ENCODE peak calls at places on chromosomes 11 and 22, in four cellular contexts. One of them, this sample, is unnamed.

GRCh38 chr11:27356624-27357222 is 6.3 kb downstream of the CCDC34 start:
- DNase-seq in K562: no peak
- DNase-seq in HepG2: no peak
- DNase-seq in GM12878: no peak
- DNase-seq in this sample: no peak

GRCh38 chr11:8329961-8330361 is 66.3 kb upstream of the LMO1 start:
- DNase-seq in K562: no peak
- DNase-seq in HepG2: no peak
- DNase-seq in GM12878: no peak
- DNase-seq in this sample: no peak

GRCh38 chr11:47998345-47998732 is 18.0 kb downstream of the PTPRJ start:
- DNase-seq in K562: no peak
- DNase-seq in HepG2: no peak
- DNase-seq in GM12878: no peak
- DNase-seq in this sample: no peak

GRCh38 chr11:2578006-2578933 is 121.5 kb downstream of the KCNQ1OT1 start:
- DNase-seq in K562: no peak
- DNase-seq in HepG2: no peak
- DNase-seq in GM12878: no peak
- DNase-seq in this sample: peak

GRCh38 chr11:111379500-111380136 is 543 bp upstream of the POU2AF1 start:
- DNase-seq in K562: no peak
- DNase-seq in HepG2: no peak
- DNase-seq in GM12878: no peak
- DNase-seq in this sample: no peak

GRCh38 chr11:125110996-125111340 is 458 bp downstream of the TMEM218 start:
- DNase-seq in K562: no peak
- DNase-seq in HepG2: peak
- DNase-seq in GM12878: no peak
- DNase-seq in this sample: peak

GRCh38 chr11:92153542-92153941 is 71.1 kb upstream of the FAT3 start:
- DNase-seq in K562: no peak
- DNase-seq in HepG2: no peak
- DNase-seq in GM12878: no peak
- DNase-seq in this sample: no peak

GRCh38 chr11:121309688-121310087 is 17.1 kb downstream of the SC5D start:
- DNase-seq in K562: no peak
- DNase-seq in HepG2: no peak
- DNase-seq in GM12878: no peak
- DNase-seq in this sample: no peak

GRCh38 chr11:14969922-14970323 is 2.2 kb downstream of the CALCA start:
- DNase-seq in K562: peak
- DNase-seq in HepG2: peak
- DNase-seq in GM12878: no peak
- DNase-seq in this sample: peak

GRCh38 chr11:112723676-112724075 is 237.5 kb upstream of the NCAM1 start:
- DNase-seq in K562: no peak
- DNase-seq in HepG2: no peak
- DNase-seq in GM12878: no peak
- DNase-seq in this sample: no peak

GRCh38 chr11:87374206-87374793 is 336.6 kb downstream of the TMEM135 start:
- DNase-seq in K562: no peak
- DNase-seq in HepG2: no peak
- DNase-seq in GM12878: no peak
- DNase-seq in this sample: no peak

GRCh38 chr11:73838443-73839122 is 38.1 kb downstream of the COA4 start:
- DNase-seq in K562: no peak
- DNase-seq in HepG2: no peak
- DNase-seq in GM12878: no peak
- DNase-seq in this sample: no peak

GRCh38 chr11:57500526-57500925 is 15.0 kb downstream of the SLC43A1 start:
- DNase-seq in K562: no peak
- DNase-seq in HepG2: no peak
- DNase-seq in GM12878: no peak
- DNase-seq in this sample: no peak

GRCh38 chr11:17699157-17700114 is 19.9 kb upstream of the MYOD1 start:
- DNase-seq in K562: peak
- DNase-seq in HepG2: no peak
- DNase-seq in GM12878: no peak
- DNase-seq in this sample: no peak

GRCh38 chr11:84564180-84564866 is 1062.8 kb downstream of the DLG2 start:
- DNase-seq in K562: peak
- DNase-seq in HepG2: peak
- DNase-seq in GM12878: no peak
- DNase-seq in this sample: peak

GRCh38 chr11:124920870-124921609 is 2.0 kb downstream of the HEPN1 start:
- DNase-seq in K562: no peak
- DNase-seq in HepG2: no peak
- DNase-seq in GM12878: no peak
- DNase-seq in this sample: peak

GRCh38 chr11:129021295-129021694 is 78.6 kb upstream of the TP53AIP1 start:
- DNase-seq in K562: no peak
- DNase-seq in HepG2: no peak
- DNase-seq in GM12878: no peak
- DNase-seq in this sample: no peak

GRCh38 chr11:74452366-74452765 is 15.0 kb downstream of the KCNE3 start:
- DNase-seq in K562: no peak
- DNase-seq in HepG2: no peak
- DNase-seq in GM12878: no peak
- DNase-seq in this sample: no peak

GRCh38 chr11:11584446-11584810 is 37.4 kb downstream of the GALNT18 start:
- DNase-seq in K562: no peak
- DNase-seq in HepG2: no peak
- DNase-seq in GM12878: no peak
- DNase-seq in this sample: no peak

GRCh38 chr11:75035911-75036536 is 47.3 kb downstream of the NEU3 start:
- DNase-seq in K562: no peak
- DNase-seq in HepG2: no peak
- DNase-seq in GM12878: no peak
- DNase-seq in this sample: no peak

GRCh38 chr22:35170716-35171697 is 86.3 kb upstream of the HMGXB4 start:
- DNase-seq in K562: peak
- DNase-seq in HepG2: no peak
- DNase-seq in GM12878: no peak
- DNase-seq in this sample: no peak

GRCh38 chr11:118319031-118319814 is 14.7 kb downstream of the CD3E start:
- DNase-seq in K562: no peak
- DNase-seq in HepG2: no peak
- DNase-seq in GM12878: no peak
- DNase-seq in this sample: no peak

GRCh38 chr11:128701086-128701485 is 7.2 kb downstream of the FLI1 start:
- DNase-seq in K562: no peak
- DNase-seq in HepG2: no peak
- DNase-seq in GM12878: no peak
- DNase-seq in this sample: no peak

GRCh38 chr11:45678962-45679361 is 13.5 kb upstream of the CHST1 start:
- DNase-seq in K562: no peak
- DNase-seq in HepG2: no peak
- DNase-seq in GM12878: no peak
- DNase-seq in this sample: no peak

GRCh38 chr22:19679476-19680099 is 34.7 kb upstream of the SEPTIN5 start:
- DNase-seq in K562: peak
- DNase-seq in HepG2: no peak
- DNase-seq in GM12878: no peak
- DNase-seq in this sample: peak

GRCh38 chr22:24583221-24583971 is 9.5 kb downstream of the LRRC75B start:
- DNase-seq in K562: no peak
- DNase-seq in HepG2: peak
- DNase-seq in GM12878: no peak
- DNase-seq in this sample: no peak

GRCh38 chr11:117022526-117022925 is 75.7 kb downstream of the SIK3 start:
- DNase-seq in K562: no peak
- DNase-seq in HepG2: no peak
- DNase-seq in GM12878: peak
- DNase-seq in this sample: no peak

GRCh38 chr11:96259053-96259837 is 83.8 kb downstream of the MAML2 start:
- DNase-seq in K562: no peak
- DNase-seq in HepG2: no peak
- DNase-seq in GM12878: no peak
- DNase-seq in this sample: no peak

GRCh38 chr11:19370100-19370861 is 129.5 kb upstream of the E2F8 start:
- DNase-seq in K562: no peak
- DNase-seq in HepG2: no peak
- DNase-seq in GM12878: no peak
- DNase-seq in this sample: no peak

GRCh38 chr11:127683321-127683720 is 682.8 kb upstream of the KIRREL3 start:
- DNase-seq in K562: no peak
- DNase-seq in HepG2: no peak
- DNase-seq in GM12878: no peak
- DNase-seq in this sample: no peak

GRCh38 chr11:82046778-82047177 is 686.9 kb downstream of the FAM181B start:
- DNase-seq in K562: no peak
- DNase-seq in HepG2: no peak
- DNase-seq in GM12878: no peak
- DNase-seq in this sample: no peak

GRCh38 chr22:50526849-50527801 is 1.7 kb upstream of the SCO2 start:
- DNase-seq in K562: peak
- DNase-seq in HepG2: peak
- DNase-seq in GM12878: no peak
- DNase-seq in this sample: peak

GRCh38 chr11:13760115-13760514 is 91.6 kb downstream of the FAR1 start:
- DNase-seq in K562: no peak
- DNase-seq in HepG2: no peak
- DNase-seq in GM12878: no peak
- DNase-seq in this sample: no peak

GRCh38 chr22:24390576-24390975 is 36.8 kb upstream of the ADORA2A start:
- DNase-seq in K562: no peak
- DNase-seq in HepG2: no peak
- DNase-seq in GM12878: no peak
- DNase-seq in this sample: no peak

GRCh38 chr11:31810779-31811647 is at the start of gene PAX6:
- DNase-seq in K562: peak
- DNase-seq in HepG2: peak
- DNase-seq in GM12878: peak
- DNase-seq in this sample: peak

GRCh38 chr22:50014655-50015401 is 2.3 kb upstream of the IL17REL start:
- DNase-seq in K562: no peak
- DNase-seq in HepG2: no peak
- DNase-seq in GM12878: no peak
- DNase-seq in this sample: no peak

GRCh38 chr11:416757-417621 is 2.2 kb upstream of the SIGIRR start:
- DNase-seq in K562: no peak
- DNase-seq in HepG2: no peak
- DNase-seq in GM12878: no peak
- DNase-seq in this sample: peak

GRCh38 chr11:96238563-96239166 is 104.3 kb downstream of the MAML2 start:
- DNase-seq in K562: no peak
- DNase-seq in HepG2: no peak
- DNase-seq in GM12878: no peak
- DNase-seq in this sample: no peak

GRCh38 chr11:107591098-107591445 is at the start of gene ELMOD1:
- DNase-seq in K562: peak
- DNase-seq in HepG2: peak
- DNase-seq in GM12878: no peak
- DNase-seq in this sample: peak

GRCh38 chr11:70756341-70756740 is 358.0 kb downstream of the CTTN start:
- DNase-seq in K562: no peak
- DNase-seq in HepG2: no peak
- DNase-seq in GM12878: no peak
- DNase-seq in this sample: no peak

GRCh38 chr22:40502919-40503318 is 132.5 kb downstream of the SGSM3 start:
- DNase-seq in K562: no peak
- DNase-seq in HepG2: no peak
- DNase-seq in GM12878: no peak
- DNase-seq in this sample: no peak

GRCh38 chr22:40499187-40499753 is 128.9 kb downstream of the SGSM3 start:
- DNase-seq in K562: peak
- DNase-seq in HepG2: peak
- DNase-seq in GM12878: peak
- DNase-seq in this sample: no peak

GRCh38 chr22:40504285-40505249 is 132.0 kb downstream of the MRTFA start:
- DNase-seq in K562: no peak
- DNase-seq in HepG2: no peak
- DNase-seq in GM12878: no peak
- DNase-seq in this sample: no peak

GRCh38 chr22:40498454-40499186 is 128.2 kb downstream of the SGSM3 start:
- DNase-seq in K562: no peak
- DNase-seq in HepG2: peak
- DNase-seq in GM12878: no peak
- DNase-seq in this sample: no peak
- TF ChIP-seq TCF7 in K562: no peak
- TF ChIP-seq TCF7 in HepG2: peak
- TF ChIP-seq TCF7 in GM12878: no peak
- TF ChIP-seq TCF7 in this sample: no peak

GRCh38 chr22:43526117-43526655 is 114.4 kb downstream of the MPPED1 start:
- DNase-seq in K562: no peak
- DNase-seq in HepG2: no peak
- DNase-seq in GM12878: no peak
- DNase-seq in this sample: no peak

GRCh38 chr22:43526951-43527350 is 115.1 kb downstream of the MPPED1 start:
- DNase-seq in K562: no peak
- DNase-seq in HepG2: no peak
- DNase-seq in GM12878: no peak
- DNase-seq in this sample: no peak

GRCh38 chr22:43520632-43521039 is 108.8 kb downstream of the MPPED1 start:
- DNase-seq in K562: no peak
- DNase-seq in HepG2: no peak
- DNase-seq in GM12878: peak
- DNase-seq in this sample: no peak

GRCh38 chr22:43516996-43517635 is 105.3 kb downstream of the MPPED1 start:
- DNase-seq in K562: no peak
- DNase-seq in HepG2: no peak
- DNase-seq in GM12878: no peak
- DNase-seq in this sample: no peak

GRCh38 chr22:43521716-43522115 is 109.9 kb downstream of the MPPED1 start:
- DNase-seq in K562: no peak
- DNase-seq in HepG2: no peak
- DNase-seq in GM12878: no peak
- DNase-seq in this sample: no peak
- TF ChIP-seq USF2 in K562: no peak
- TF ChIP-seq USF2 in HepG2: no peak
- TF ChIP-seq USF2 in GM12878: no peak
- TF ChIP-seq USF2 in this sample: no peak

GRCh38 chr22:28992565-28993326 is 68.9 kb downstream of the C22orf31 start:
- DNase-seq in K562: no peak
- DNase-seq in HepG2: no peak
- DNase-seq in GM12878: no peak
- DNase-seq in this sample: no peak
- TF ChIP-seq NR2C2 in K562: no peak
- TF ChIP-seq NR2C2 in HepG2: no peak
- TF ChIP-seq NR2C2 in GM12878: no peak
- TF ChIP-seq NR2C2 in this sample: no peak

GRCh38 chr11:76655466-76656086 is 15.0 kb downstream of the LRRC32 start:
- DNase-seq in K562: no peak
- DNase-seq in HepG2: no peak
- DNase-seq in GM12878: no peak
- DNase-seq in this sample: peak

GRCh38 chr11:76656571-76657081 is 13.9 kb downstream of the LRRC32 start:
- DNase-seq in K562: no peak
- DNase-seq in HepG2: no peak
- DNase-seq in GM12878: no peak
- DNase-seq in this sample: no peak

GRCh38 chr11:76657139-76657823 is 13.3 kb downstream of the LRRC32 start:
- DNase-seq in K562: no peak
- DNase-seq in HepG2: no peak
- DNase-seq in GM12878: no peak
- DNase-seq in this sample: peak

GRCh38 chr11:76654980-76655379 is 15.6 kb downstream of the LRRC32 start:
- DNase-seq in K562: no peak
- DNase-seq in HepG2: no peak
- DNase-seq in GM12878: no peak
- DNase-seq in this sample: peak

GRCh38 chr11:76656087-76656531 is 14.4 kb downstream of the LRRC32 start:
- DNase-seq in K562: no peak
- DNase-seq in HepG2: no peak
- DNase-seq in GM12878: no peak
- DNase-seq in this sample: peak
- TF ChIP-seq TCF7 in K562: no peak
- TF ChIP-seq TCF7 in HepG2: no peak
- TF ChIP-seq TCF7 in GM12878: no peak
- TF ChIP-seq TCF7 in this sample: no peak